ENCODE peak calls at places on chromosomes 1 and 21, in five cellular contexts. Z, N, P, X and R are unnamed samples.

GRCh38 chr1:206953626-206954025 is 7.4 kb upstream of the PIGR start:
- DNase-seq in Z (no peak), P (no peak), N (no peak), X (no peak), R (no peak)

GRCh38 chr1:29621826-29622435 is 385.6 kb downstream of the PTPRU start:
- DNase-seq in P (no peak), X (no peak), Z (no peak), N (no peak), R (no peak)

GRCh38 chr21:32914424-32915070 is 111.2 kb upstream of the OLIG2 start:
- DNase-seq in Z (no peak), P (no peak), N (no peak), X (no peak), R (no peak)

GRCh38 chr1:119367332-119368124 is 1.1 kb upstream of the HAO2 start:
- DNase-seq in X (no peak), N (no peak), Z (no peak), P (peak), R (peak)

GRCh38 chr1:98277111-98277510 is 356.3 kb upstream of the DPYD start:
- DNase-seq in P (peak), Z (no peak), N (no peak), X (no peak), R (no peak)

GRCh38 chr1:34332996-34333395 is 156.3 kb downstream of the C1orf94 start:
- DNase-seq in N (no peak), P (no peak), Z (no peak), X (no peak), R (no peak)

GRCh38 chr21:33026878-33027400 is 1.2 kb downstream of the OLIG2 start:
- DNase-seq in Z (peak), P (no peak), N (no peak), X (no peak), R (no peak)

GRCh38 chr1:234699795-234700665 is 90.1 kb upstream of the IRF2BP2 start:
- DNase-seq in X (no peak), Z (peak), N (peak), P (peak), R (peak)

GRCh38 chr1:62325076-62325475 is 5.8 kb upstream of the KANK4 start:
- DNase-seq in X (no peak), P (no peak), Z (no peak), N (no peak), R (no peak)

GRCh38 chr1:162373541-162374375 is 2.9 kb downstream of the SPATA46 start:
- DNase-seq in Z (peak), X (no peak), N (no peak), P (peak), R (no peak)

GRCh38 chr1:205172729-205173366 is 38.7 kb downstream of the DSTYK start:
- DNase-seq in X (no peak), P (peak), Z (no peak), N (no peak), R (peak)

GRCh38 chr1:2631136-2632050 is 1.4 kb downstream of the MMEL1 start:
- DNase-seq in X (no peak), N (no peak), Z (no peak), P (no peak), R (no peak)

GRCh38 chr21:44551290-44552015 is at the start of gene KRTAP10-2:
- DNase-seq in X (no peak), Z (no peak), P (no peak), N (no peak), R (no peak)

GRCh38 chr1:163170331-163170730 is 32.4 kb downstream of the RGS5 start:
- DNase-seq in Z (no peak), P (no peak), N (no peak), X (no peak), R (no peak)

GRCh38 chr1:93681549-93682412 is at the start of gene BCAR3:
- DNase-seq in N (peak), Z (peak), X (no peak), P (peak), R (peak)

GRCh38 chr1:228289239-228289849 is 81.5 kb downstream of the OBSCN start:
- DNase-seq in N (no peak), Z (peak), X (no peak), P (no peak), R (no peak)

GRCh38 chr1:1922782-1923680 is 4.0 kb upstream of the TMEM52 start:
- DNase-seq in Z (peak), N (peak), P (no peak), X (no peak), R (no peak)

GRCh38 chr1:17102232-17102631 is 17.0 kb downstream of the PADI2 start:
- DNase-seq in P (no peak), N (no peak), X (no peak), Z (no peak), R (no peak)

GRCh38 chr1:1628656-1629429 is 3.1 kb upstream of the MMP23B start:
- DNase-seq in N (no peak), X (no peak), Z (peak), P (no peak), R (no peak)

GRCh38 chr1:59007820-59008598 is 224.2 kb upstream of the JUN start:
- DNase-seq in P (peak), X (no peak), N (no peak), Z (no peak), R (no peak)

GRCh38 chr1:116537439-116537838 is 33.4 kb downstream of the CD58 start:
- DNase-seq in N (no peak), Z (no peak), X (no peak), P (no peak), R (peak)

GRCh38 chr1:24112381-24113169 is 640 bp upstream of the MYOM3 start:
- DNase-seq in Z (peak), P (peak), N (peak), X (no peak), R (peak)

GRCh38 chr1:181353526-181353925 is 129.8 kb upstream of the CACNA1E start:
- DNase-seq in N (no peak), Z (no peak), X (no peak), P (peak), R (no peak)

GRCh38 chr1:227889047-227889862 is 58.5 kb downstream of the WNT9A start:
- DNase-seq in X (no peak), Z (peak), N (peak), P (no peak), R (no peak)

GRCh38 chr1:34915521-34915920 is 13.9 kb downstream of the DLGAP3 start:
- DNase-seq in X (no peak), P (no peak), N (no peak), Z (no peak), R (no peak)

GRCh38 chr1:47941609-47942237 is 55.5 kb downstream of the TRABD2B start:
- DNase-seq in Z (no peak), N (no peak), P (peak), X (no peak), R (no peak)

GRCh38 chr1:1306070-1306660 is 1.6 kb downstream of the ACAP3 start:
- DNase-seq in Z (no peak), P (no peak), X (no peak), N (no peak), R (peak)

GRCh38 chr1:85581138-85581801 is 709 bp downstream of the CCN1 start:
- DNase-seq in N (peak), Z (peak), P (no peak), X (no peak), R (peak)

GRCh38 chr1:169959696-169960095 is 66.0 kb upstream of the SCYL3 start:
- DNase-seq in X (no peak), N (no peak), P (no peak), Z (no peak), R (no peak)

GRCh38 chr1:116826818-116827606 is 72.8 kb downstream of the CD2 start:
- DNase-seq in P (peak), N (no peak), X (peak), Z (no peak), R (peak)

GRCh38 chr21:25457411-25457810 is 149.9 kb downstream of the MRPL39 start:
- DNase-seq in X (no peak), Z (no peak), P (peak), N (no peak), R (peak)

GRCh38 chr1:87279966-87280535 is 48.6 kb upstream of the LMO4 start:
- DNase-seq in P (peak), Z (no peak), N (no peak), X (no peak), R (peak)

GRCh38 chr1:204842892-204843291 is 27.8 kb upstream of the NFASC start:
- DNase-seq in P (no peak), N (no peak), X (no peak), Z (no peak), R (peak)

GRCh38 chr1:242205622-242206489 is 207.0 kb upstream of the MAP1LC3C start:
- DNase-seq in P (no peak), N (no peak), X (no peak), Z (no peak), R (peak)

GRCh38 chr21:43965911-43966585 is 46.1 kb upstream of the TRAPPC10 start:
- DNase-seq in N (no peak), Z (no peak), P (no peak), X (no peak), R (no peak)

GRCh38 chr1:80801691-80802090 is 999.0 kb upstream of the ADGRL2 start:
- DNase-seq in X (no peak), N (no peak), Z (no peak), P (no peak), R (no peak)